ENCODE peak calls at places on chromosomes 5 and 9, in six cellular contexts. T, N, R, Z, S and P are unnamed samples.

GRCh38 chr9:105275938-105276337 is 31.5 kb downstream of the SLC44A1 start:
- ATAC-seq in N (no peak), R (no peak), T (no peak), Z (no peak), S (no peak), P (no peak)

GRCh38 chr9:83062653-83063527 is at the start of gene RASEF:
- ATAC-seq in R (no peak), N (peak; percentile 71), T (no peak), S (no peak), Z (no peak), P (no peak)

GRCh38 chr9:128370367-128370751 is 815 bp upstream of the URM1 start:
- ATAC-seq in S (no peak), R (no peak), N (no peak), T (no peak), Z (no peak), P (no peak)

GRCh38 chr9:127311239-127311741 is 46.7 kb downstream of the GARNL3 start:
- ATAC-seq in T (no peak), S (no peak), N (peak; percentile 20), R (no peak), Z (peak; percentile 62), P (peak; percentile 64)

GRCh38 chr5:150595466-150596031 is 44.9 kb upstream of the SYNPO start:
- ATAC-seq in T (no peak), R (no peak), S (no peak), Z (no peak), N (peak; percentile 38), P (peak; percentile 17)

GRCh38 chr5:126801992-126802294 is 25.0 kb downstream of the LMNB1 start:
- ATAC-seq in R (no peak), Z (no peak), N (no peak), S (peak; percentile 36), T (peak; percentile 54), P (no peak)

GRCh38 chr5:135239461-135240282 is 159.4 kb downstream of the MACROH2A1 start:
- ATAC-seq in S (no peak), R (no peak), N (no peak), T (no peak), Z (no peak), P (no peak)

GRCh38 chr9:135326141-135326540 is 153.4 kb upstream of the PPP1R26 start:
- ATAC-seq in R (no peak), T (no peak), N (no peak), S (no peak), Z (no peak), P (no peak)

GRCh38 chr5:173670791-173671120 is 54.3 kb upstream of the BOD1 start:
- ATAC-seq in Z (no peak), N (no peak), R (no peak), T (no peak), S (no peak), P (no peak)

GRCh38 chr5:126178521-126178920 is 244.7 kb upstream of the GRAMD2B start:
- ATAC-seq in T (no peak), Z (no peak), R (no peak), N (peak; percentile 95), S (no peak), P (no peak)

GRCh38 chr5:25181249-25181648 is 536.5 kb upstream of the CDH10 start:
- ATAC-seq in R (no peak), N (no peak), T (no peak), Z (no peak), S (no peak), P (no peak)

GRCh38 chr5:163580516-163580915 is 75.1 kb downstream of the MAT2B start:
- ATAC-seq in R (no peak), T (no peak), N (no peak), Z (no peak), S (no peak), P (no peak)

GRCh38 chr5:61402970-61403369 is 70.9 kb downstream of the ZSWIM6 start:
- ATAC-seq in S (no peak), R (no peak), T (no peak), Z (no peak), N (no peak), P (no peak)

GRCh38 chr9:85420750-85421149 is 321.0 kb downstream of the AGTPBP1 start:
- ATAC-seq in S (no peak), T (peak; percentile 77), N (no peak), R (no peak), Z (no peak), P (no peak)

GRCh38 chr9:21853414-21853813 is 51.0 kb downstream of the MTAP start:
- ATAC-seq in N (no peak), T (no peak), Z (no peak), S (no peak), R (no peak), P (no peak)

GRCh38 chr5:8034852-8035251 is 165.9 kb downstream of the MTRR start:
- ATAC-seq in T (no peak), R (no peak), Z (no peak), S (no peak), N (no peak), P (no peak)

GRCh38 chr5:131286400-131286715 is 22.5 kb downstream of the CDC42SE2 start:
- ATAC-seq in R (no peak), Z (no peak), N (no peak), S (no peak), T (no peak), P (no peak)

GRCh38 chr9:126488881-126489404 is 124.8 kb upstream of the LMX1B start:
- ATAC-seq in Z (no peak), R (no peak), T (no peak), N (no peak), S (peak; percentile 45), P (peak; percentile 20)